ENCODE peak calls at places on chromosomes 7 and 10, in four cellular contexts. Z is left lung, K is keratinocyte, O is stomach. T is an unnamed sample.

GRCh38 chr10:15168296-15168780 is at the start of gene NMT2:
- DNase-seq in O (no peak), K (peak), Z (peak), T (no peak)

GRCh38 chr7:38107486-38107893 is 70.6 kb upstream of the STARD3NL start:
- DNase-seq in O (peak), K (peak), Z (no peak), T (peak)

GRCh38 chr7:3289996-3290395 is 11.1 kb upstream of the SDK1 start:
- DNase-seq in K (no peak), Z (no peak), O (no peak), T (peak)

GRCh38 chr10:13707156-13707881 is 120.6 kb downstream of the PRPF18 start:
- DNase-seq in O (peak), Z (no peak), K (no peak), T (peak)

GRCh38 chr7:83468251-83468739 is 180.6 kb downstream of the SEMA3E start:
- DNase-seq in K (peak), O (peak), Z (peak), T (peak)

GRCh38 chr10:4093438-4093837 is 308.4 kb upstream of the KLF6 start:
- DNase-seq in O (no peak), Z (no peak), K (no peak), T (no peak)

GRCh38 chr10:79392020-79392398 is 44.7 kb downstream of the PPIF start:
- DNase-seq in Z (peak), O (peak), K (no peak), T (no peak)

GRCh38 chr7:1616741-1617140 is 46.9 kb upstream of the PSMG3 start:
- DNase-seq in O (no peak), Z (peak), K (no peak), T (no peak)

GRCh38 chr10:51082857-51083256 is 8.6 kb downstream of the PRKG1 start:
- DNase-seq in K (no peak), Z (no peak), O (no peak), T (no peak)

GRCh38 chr10:8444630-8445029 is 390.1 kb downstream of the GATA3 start:
- DNase-seq in Z (no peak), K (no peak), O (no peak), T (peak)

GRCh38 chr10:35335718-35336083 is 608 bp upstream of the CCNY start:
- DNase-seq in Z (peak), O (no peak), K (no peak), T (no peak)

GRCh38 chr10:60069311-60069710 is 163.0 kb upstream of the CCDC6 start:
- DNase-seq in O (no peak), K (no peak), Z (no peak), T (peak)

GRCh38 chr7:101628522-101628921 is 574 bp downstream of the MYL10 start:
- DNase-seq in O (no peak), Z (no peak), K (no peak), T (no peak)

GRCh38 chr7:69067397-69067796 is 530.9 kb upstream of the AUTS2 start:
- DNase-seq in K (peak), Z (no peak), O (peak), T (no peak)

GRCh38 chr10:98878418-98878817 is 357.2 kb downstream of the HPSE2 start:
- DNase-seq in Z (no peak), O (no peak), K (no peak), T (peak)

GRCh38 chr7:44375926-44376342 is 50.5 kb upstream of the CAMK2B start:
- DNase-seq in O (no peak), Z (peak), K (no peak), T (no peak)

GRCh38 chr10:1374501-1374900 is 318.3 kb downstream of the WDR37 start:
- DNase-seq in Z (peak), O (no peak), K (no peak), T (no peak)

GRCh38 chr7:141198191-141198958 is 124.5 kb downstream of the TMEM178B start:
- DNase-seq in O (no peak), K (no peak), Z (no peak), T (no peak)

GRCh38 chr10:31242902-31243301 is 76.1 kb upstream of the ZEB1 start:
- DNase-seq in Z (no peak), O (no peak), K (no peak), T (peak)

GRCh38 chr7:29866490-29866930 is 60.2 kb downstream of the WIPF3 start:
- DNase-seq in K (no peak), Z (no peak), O (peak), T (peak)

GRCh38 chr10:114334301-114334700 is 70.0 kb downstream of the AFAP1L2 start:
- DNase-seq in Z (no peak), K (no peak), O (no peak), T (peak)

GRCh38 chr10:51547941-51548340 is 151.5 kb downstream of the CSTF2T start:
- DNase-seq in O (no peak), Z (no peak), K (no peak), T (no peak)

GRCh38 chr7:77338883-77339629 is 77.1 kb downstream of the GSAP start:
- DNase-seq in Z (no peak), K (no peak), O (no peak), T (peak)

GRCh38 chr7:30252885-30253795 is 31.3 kb upstream of the ZNRF2 start:
- DNase-seq in O (peak), Z (peak), K (no peak), T (no peak)

GRCh38 chr7:121081327-121081936 is 92.9 kb downstream of the CPED1 start:
- DNase-seq in O (no peak), Z (no peak), K (no peak), T (peak)

GRCh38 chr7:116951366-116952292 is 1.7 kb upstream of the ST7 start:
- DNase-seq in Z (no peak), O (no peak), K (no peak), T (peak)

GRCh38 chr10:52486840-52487611 is 172.9 kb downstream of the DKK1 start:
- DNase-seq in K (peak), O (no peak), Z (no peak), T (peak)

GRCh38 chr7:124992881-124993562 is 63.4 kb upstream of the POT1 start:
- DNase-seq in O (peak), Z (no peak), K (no peak), T (peak)

GRCh38 chr7:101829374-101829773 is 11.9 kb downstream of the CUX1 start:
- DNase-seq in K (no peak), Z (no peak), O (no peak), T (no peak)

GRCh38 chr7:30596721-30597120 is 2.0 kb downstream of the GARS1 start:
- DNase-seq in O (no peak), K (no peak), Z (no peak), T (no peak)

GRCh38 chr10:44316187-44316921 is 68.5 kb downstream of the CXCL12 start:
- DNase-seq in Z (no peak), O (no peak), K (no peak), T (no peak)

GRCh38 chr10:58700576-58700975 is 187.9 kb downstream of the BICC1 start:
- DNase-seq in O (no peak), K (no peak), Z (no peak), T (no peak)

GRCh38 chr7:116713918-116714317 is 41.9 kb downstream of the MET start:
- DNase-seq in Z (no peak), O (no peak), K (no peak), T (peak)

GRCh38 chr7:75876126-75876881 is 2.5 kb upstream of the RHBDD2 start:
- DNase-seq in O (no peak), Z (no peak), K (no peak), T (no peak)

GRCh38 chr10:32142646-32143045 is 86.4 kb upstream of the KIF5B start:
- DNase-seq in Z (no peak), O (no peak), K (peak), T (no peak)

GRCh38 chr7:70775570-70776156 is 356.3 kb upstream of the GALNT17 start:
- DNase-seq in O (no peak), Z (no peak), K (no peak), T (peak)

GRCh38 chr7:44383566-44383965 is 58.2 kb upstream of the CAMK2B start:
- DNase-seq in O (peak), K (no peak), Z (no peak), T (peak)

GRCh38 chr10:50892467-50892866 is 7.0 kb upstream of the A1CF start:
- DNase-seq in O (no peak), Z (no peak), K (no peak), T (no peak)

GRCh38 chr7:18552311-18552916 is 56.9 kb downstream of the HDAC9 start:
- DNase-seq in Z (no peak), K (no peak), O (no peak), T (peak)

GRCh38 chr7:50962962-50963374 is 180.3 kb upstream of the GRB10 start:
- DNase-seq in K (no peak), O (peak), Z (peak), T (peak)

GRCh38 chr10:103968441-103969391 is 1.8 kb downstream of the SLK start:
- DNase-seq in O (no peak), Z (no peak), K (no peak), T (no peak)
- TF ChIP-seq CTCF in O (no peak), Z (no peak), K (no peak), T (no peak)

DNA sequence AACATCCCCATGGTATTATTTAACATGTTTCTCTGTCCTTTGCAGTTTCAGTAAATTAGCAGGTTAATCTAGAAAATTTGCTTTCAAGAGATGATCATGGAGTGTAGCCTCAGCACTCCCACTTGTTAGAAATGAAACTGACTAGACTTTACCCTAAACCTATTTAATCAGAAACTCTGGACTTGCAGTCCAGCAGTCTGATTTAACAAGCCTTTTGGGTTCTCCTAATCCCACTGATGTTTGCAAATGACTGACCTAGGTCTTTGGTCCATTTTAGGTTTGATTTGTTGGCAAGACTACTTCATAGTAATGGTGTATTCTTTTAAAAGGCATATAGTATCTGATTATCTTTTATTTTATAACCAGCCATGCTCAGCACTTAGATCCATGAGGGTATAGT is 55.5 kb upstream of the SLC25A13 start:
- DNase-seq in K (no peak), Z (no peak), O (no peak), T (no peak)
- H3K4me3 ChIP-seq in K (no peak), Z (no peak), O (no peak), T (no peak)

DNA sequence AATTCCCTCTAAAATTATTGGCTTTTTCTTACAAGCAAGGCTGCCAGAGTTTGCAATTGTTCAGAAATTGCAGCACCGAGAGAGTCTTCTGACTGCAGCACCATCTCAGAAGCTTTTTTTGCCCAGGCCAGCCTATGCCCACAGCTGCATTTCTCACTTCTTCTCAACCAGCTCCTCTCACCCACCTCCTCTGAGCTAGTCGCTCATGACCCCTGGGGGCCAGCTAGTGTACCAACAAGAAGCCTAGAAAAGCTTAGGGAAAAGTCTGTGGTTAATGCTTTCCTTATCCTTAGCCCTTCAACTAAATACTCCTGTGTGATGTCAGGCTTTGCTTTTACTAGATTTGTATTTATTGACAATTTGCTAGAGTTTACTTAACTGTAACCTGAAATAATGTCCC is 264.9 kb downstream of the HTR7 start:
- DNase-seq in K (no peak), O (no peak), Z (peak), T (peak)
- TF ChIP-seq CTCF in K (peak), O (no peak), Z (no peak), T (peak)

GRCh38 chr7:25850730-25851129 is 301.3 kb upstream of the NFE2L3 start:
- DNase-seq in K (no peak), Z (no peak), O (no peak), T (no peak)

GRCh38 chr7:25847331-25848070 is 304.5 kb upstream of the NFE2L3 start:
- DNase-seq in O (no peak), Z (no peak), K (no peak), T (no peak)

GRCh38 chr7:25852249-25852994 is 299.6 kb upstream of the NFE2L3 start:
- DNase-seq in Z (peak), O (no peak), K (no peak), T (peak)

GRCh38 chr7:25851332-25852248 is 300.4 kb upstream of the NFE2L3 start:
- DNase-seq in Z (peak), O (peak), K (no peak), T (peak)

GRCh38 chr7:25849361-25850184 is 302.4 kb upstream of the NFE2L3 start:
- DNase-seq in K (no peak), Z (no peak), O (no peak), T (peak)
- H3K4me3 ChIP-seq in K (no peak), Z (no peak), O (no peak), T (no peak)

T was measured in fibroblast of villous mesenchyme.